ENCODE peak calls at places on chromosomes 3 and 15, in four cellular contexts. One of them, this sample, is unnamed.

GRCh38 chr3:12579919-12580318 is 23.0 kb downstream of the MKRN2 start:
- DNase-seq in GM23248: peak; percentile 70
- DNase-seq in tibial artery: no peak
- DNase-seq in left lung: no peak
- DNase-seq in this sample: no peak

GRCh38 chr3:127777332-127777731 is 45.0 kb downstream of the MGLL start:
- DNase-seq in GM23248: no peak
- DNase-seq in tibial artery: no peak
- DNase-seq in left lung: no peak
- DNase-seq in this sample: no peak

GRCh38 chr15:95132774-95133173 is 901.4 kb downstream of the MCTP2 start:
- DNase-seq in GM23248: peak; percentile 85
- DNase-seq in tibial artery: no peak
- DNase-seq in left lung: no peak
- DNase-seq in this sample: no peak

GRCh38 chr3:197309528-197310361 is 11.3 kb upstream of the DLG1 start:
- DNase-seq in GM23248: peak; percentile 93
- DNase-seq in tibial artery: no peak
- DNase-seq in left lung: no peak
- DNase-seq in this sample: no peak

GRCh38 chr3:177538743-177539730 is 341.8 kb upstream of the TBL1XR1 start:
- DNase-seq in GM23248: no peak
- DNase-seq in tibial artery: no peak
- DNase-seq in left lung: no peak
- DNase-seq in this sample: no peak

GRCh38 chr15:43253431-43254403 is 13.0 kb downstream of the TGM5 start:
- DNase-seq in GM23248: peak; percentile 39
- DNase-seq in tibial artery: no peak
- DNase-seq in left lung: peak; percentile 38
- DNase-seq in this sample: peak; percentile 30

GRCh38 chr3:120449701-120450216 is 1.0 kb downstream of the FSTL1 start:
- DNase-seq in GM23248: peak; percentile 87
- DNase-seq in tibial artery: no peak
- DNase-seq in left lung: no peak
- DNase-seq in this sample: peak; percentile 25

GRCh38 chr3:187352581-187353575 is 15.3 kb upstream of the RTP4 start:
- DNase-seq in GM23248: peak; percentile 10
- DNase-seq in tibial artery: no peak
- DNase-seq in left lung: no peak
- DNase-seq in this sample: no peak

GRCh38 chr3:134641671-134642300 is 9.0 kb downstream of the KY start:
- DNase-seq in GM23248: no peak
- DNase-seq in tibial artery: no peak
- DNase-seq in left lung: no peak
- DNase-seq in this sample: no peak

GRCh38 chr15:89333011-89333860 is 1.4 kb downstream of the POLG start:
- DNase-seq in GM23248: no peak
- DNase-seq in tibial artery: peak; percentile 63
- DNase-seq in left lung: no peak
- DNase-seq in this sample: no peak

GRCh38 chr3:102179321-102180290 is 255.2 kb upstream of the ZPLD1 start:
- DNase-seq in GM23248: peak; percentile 46
- DNase-seq in tibial artery: no peak
- DNase-seq in left lung: no peak
- DNase-seq in this sample: no peak

GRCh38 chr3:12891985-12892839 is 50.8 kb upstream of the RPL32 start:
- DNase-seq in GM23248: peak; percentile 81
- DNase-seq in tibial artery: no peak
- DNase-seq in left lung: no peak
- DNase-seq in this sample: peak; percentile 46

GRCh38 chr3:132597660-132598059 is 590 bp downstream of the ACKR4 start:
- DNase-seq in GM23248: no peak
- DNase-seq in tibial artery: no peak
- DNase-seq in left lung: no peak
- DNase-seq in this sample: no peak

GRCh38 chr3:126156468-126156867 is 23.9 kb downstream of the ALDH1L1 start:
- DNase-seq in GM23248: no peak
- DNase-seq in tibial artery: no peak
- DNase-seq in left lung: no peak
- DNase-seq in this sample: no peak

GRCh38 chr3:115186351-115187148 is 39.5 kb upstream of the ZBTB20 start:
- DNase-seq in GM23248: no peak
- DNase-seq in tibial artery: no peak
- DNase-seq in left lung: no peak
- DNase-seq in this sample: no peak

GRCh38 chr3:100093826-100094225 is 20.5 kb downstream of the FILIP1L start:
- DNase-seq in GM23248: peak; percentile 41
- DNase-seq in tibial artery: no peak
- DNase-seq in left lung: no peak
- DNase-seq in this sample: no peak

GRCh38 chr3:20405731-20406130 is 219.7 kb upstream of the SGO1 start:
- DNase-seq in GM23248: peak; percentile 78
- DNase-seq in tibial artery: no peak
- DNase-seq in left lung: no peak
- DNase-seq in this sample: no peak

GRCh38 chr15:86630946-86631345 is 551.3 kb downstream of the AGBL1 start:
- DNase-seq in GM23248: no peak
- DNase-seq in tibial artery: no peak
- DNase-seq in left lung: no peak
- DNase-seq in this sample: no peak

GRCh38 chr15:84880007-84880406 is 4.5 kb upstream of the SLC28A1 start:
- DNase-seq in GM23248: no peak
- DNase-seq in tibial artery: no peak
- DNase-seq in left lung: no peak
- DNase-seq in this sample: no peak

DNA sequence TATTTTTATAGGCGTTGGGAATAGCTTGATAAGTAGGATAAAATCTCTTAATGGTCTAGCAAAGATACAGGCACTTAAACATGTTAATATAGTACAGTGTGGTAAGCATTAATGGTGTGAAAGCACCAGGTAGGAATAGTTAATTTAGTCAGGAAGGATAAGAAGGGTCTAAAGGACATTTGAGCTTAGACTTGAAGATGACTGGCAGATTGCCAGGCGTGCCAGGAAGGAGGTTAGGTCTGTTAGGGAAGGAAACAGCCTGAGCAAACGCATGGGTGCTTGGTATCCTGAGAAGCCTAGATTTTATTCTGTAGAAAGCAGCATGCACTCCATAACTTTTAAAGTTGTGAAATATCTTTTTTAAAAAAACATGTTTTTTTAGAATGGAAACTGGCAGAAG is 17.7 kb downstream of the SEC62 start:
- DNase-seq in GM23248: no peak
- DNase-seq in tibial artery: no peak
- DNase-seq in left lung: no peak
- DNase-seq in this sample: no peak
- H3K36me3 ChIP-seq in GM23248: peaks cover 86% of the 10 kb centered on the region
- H3K36me3 ChIP-seq in tibial artery: peaks cover 89% of the 10 kb centered on the region
- H3K36me3 ChIP-seq in left lung: no peaks in the 10 kb centered on the region
- H3K36me3 ChIP-seq in this sample: peaks cover 5% of the 10 kb centered on the region

DNA sequence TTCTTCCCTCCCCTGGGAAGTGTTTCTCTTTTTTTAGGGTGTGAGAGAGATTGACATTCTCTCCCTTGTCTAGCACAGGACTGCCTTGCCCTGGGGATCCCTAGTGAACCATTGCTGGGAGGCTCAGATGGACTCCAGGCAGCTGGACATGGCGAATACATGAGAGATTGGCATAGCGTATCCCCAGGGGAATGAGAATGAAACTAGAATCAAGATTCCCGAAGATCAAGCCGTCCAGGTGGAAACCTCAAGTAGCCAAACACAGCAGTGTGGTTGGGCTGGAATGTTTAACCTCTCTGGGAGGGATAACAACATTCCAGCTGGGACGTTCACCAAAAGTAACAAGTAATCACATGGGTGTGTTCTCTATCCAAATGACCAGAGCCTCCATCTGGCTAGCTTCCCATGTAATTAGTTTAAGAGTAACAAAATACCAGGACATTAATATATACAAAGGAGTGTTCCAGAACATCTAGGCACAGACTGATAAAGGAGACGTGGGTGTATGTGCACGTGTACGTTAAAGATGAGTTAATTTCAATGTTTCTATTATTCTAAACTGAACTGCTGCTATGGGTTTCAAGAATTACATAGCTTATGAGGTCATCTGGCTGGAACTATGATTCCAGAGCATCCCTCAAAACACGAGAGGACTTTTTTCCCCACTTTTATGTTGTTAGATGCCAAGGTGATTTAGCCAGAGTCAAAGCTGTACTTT is 118.5 kb upstream of the NR2E3 start:
- DNase-seq in GM23248: peak; percentile 84
- DNase-seq in tibial artery: no peak
- DNase-seq in left lung: no peak
- DNase-seq in this sample: peak; percentile 8
- H3K4me3 ChIP-seq in GM23248: peak overlapping the region; percentile 49
- H3K4me3 ChIP-seq in tibial artery: peak overlapping the region; percentile 23
- H3K4me3 ChIP-seq in left lung: no peak overlapping the region
- H3K4me3 ChIP-seq in this sample: no peak overlapping the region

DNA sequence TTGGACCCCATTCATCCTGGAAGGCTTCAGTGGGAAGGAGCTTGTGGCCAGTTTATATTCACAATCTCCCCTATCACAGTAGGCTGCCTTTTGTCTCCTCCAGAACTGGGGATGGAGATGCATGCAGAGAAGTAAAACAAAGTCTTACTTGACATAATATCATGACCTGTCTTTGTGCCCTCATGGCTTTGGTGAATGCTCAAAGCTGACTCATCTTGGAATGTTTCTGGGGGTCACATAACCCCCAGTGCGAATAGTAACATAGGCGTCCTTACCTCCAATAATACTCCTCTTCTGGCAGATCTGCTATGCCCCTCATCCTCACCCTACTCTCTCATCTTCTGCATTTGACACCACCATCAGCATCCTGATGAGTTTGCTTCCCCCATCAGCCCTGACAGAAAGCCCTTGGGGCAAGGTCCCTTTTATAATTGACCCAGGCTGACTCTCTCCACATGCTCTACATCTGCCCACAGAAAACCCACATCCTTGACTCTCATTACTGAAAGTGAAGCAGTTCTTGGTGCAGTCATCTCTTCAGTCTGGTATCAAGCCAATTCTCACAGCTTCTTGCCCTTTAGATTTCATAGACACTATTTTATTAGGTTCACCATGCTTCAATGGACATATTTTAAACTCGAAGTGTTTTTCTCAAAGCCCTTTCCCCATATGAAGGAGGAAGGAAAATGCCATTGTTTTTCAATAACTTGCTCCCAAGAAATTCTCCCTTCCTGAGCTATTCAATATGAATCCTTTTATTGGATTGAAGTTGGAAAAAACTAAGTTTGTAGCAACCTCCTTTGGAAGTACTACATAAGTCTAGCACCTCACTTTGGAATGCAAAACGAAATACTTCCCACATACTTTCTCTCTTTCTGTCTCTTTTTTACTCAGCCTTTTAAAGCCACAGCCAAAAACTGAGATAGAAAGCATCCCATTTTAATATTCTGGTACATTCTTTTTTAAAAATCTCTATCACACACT is 36.6 kb downstream of the OSTN start:
- DNase-seq in GM23248: peak; percentile 73
- DNase-seq in tibial artery: no peak
- DNase-seq in left lung: no peak
- DNase-seq in this sample: no peak
- H3K27ac ChIP-seq in GM23248: peak overlapping the region; percentile 68
- H3K27ac ChIP-seq in tibial artery: peak overlapping the region; percentile 28
- H3K27ac ChIP-seq in left lung: no peak overlapping the region
- H3K27ac ChIP-seq in this sample: no peak overlapping the region

GRCh38 chr15:92443381-92443780 is 49.7 kb downstream of the ST8SIA2 start:
- DNase-seq in GM23248: no peak
- DNase-seq in tibial artery: no peak
- DNase-seq in left lung: no peak
- DNase-seq in this sample: no peak
- H3K36me3 ChIP-seq in GM23248: no peaks in the 10 kb centered on the region
- H3K36me3 ChIP-seq in tibial artery: no peaks in the 10 kb centered on the region
- H3K36me3 ChIP-seq in left lung: no peaks in the 10 kb centered on the region
- H3K36me3 ChIP-seq in this sample: no peaks in the 10 kb centered on the region

DNA sequence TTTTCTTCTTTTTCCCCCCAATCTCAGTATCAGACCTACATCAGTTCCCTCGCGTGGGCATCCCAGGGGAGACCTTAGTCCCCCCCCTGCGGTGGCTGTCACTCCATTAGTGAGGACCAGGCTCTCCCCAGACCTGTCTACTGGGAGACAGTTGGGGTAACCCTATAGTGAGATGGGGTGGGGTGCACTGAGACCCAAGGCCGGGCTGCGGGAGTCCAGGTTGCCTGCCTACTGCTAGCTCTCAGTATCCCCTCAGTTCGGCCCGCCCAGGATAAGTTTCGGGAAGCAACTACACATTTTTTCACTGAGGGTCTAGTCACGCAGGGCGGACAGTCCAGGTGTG is 671 bp upstream of the DCUN1D1 start:
- DNase-seq in GM23248: no peak
- DNase-seq in tibial artery: no peak
- DNase-seq in left lung: no peak
- DNase-seq in this sample: no peak
- H3K4me3 ChIP-seq in GM23248: peak overlapping the region; percentile 93
- H3K4me3 ChIP-seq in tibial artery: peak overlapping the region; percentile 100
- H3K4me3 ChIP-seq in left lung: peak overlapping the region; percentile 83
- H3K4me3 ChIP-seq in this sample: peak overlapping the region; percentile 81

GRCh38 chr3:122562923-122563716 is 980 bp downstream of the PARP9 start:
- DNase-seq in GM23248: peak; percentile 22
- DNase-seq in tibial artery: no peak
- DNase-seq in left lung: no peak
- DNase-seq in this sample: no peak
- H3K27ac ChIP-seq in GM23248: peak overlapping the region; percentile 72
- H3K27ac ChIP-seq in tibial artery: peak overlapping the region; percentile 90
- H3K27ac ChIP-seq in left lung: peak overlapping the region; percentile 98
- H3K27ac ChIP-seq in this sample: peak overlapping the region; percentile 85

GRCh38 chr3:141399979-141400971 is 32.0 kb downstream of the ZBTB38 start:
- DNase-seq in GM23248: peak; percentile 57
- DNase-seq in tibial artery: no peak
- DNase-seq in left lung: no peak
- DNase-seq in this sample: no peak

GRCh38 chr3:141401584-141402475 is 33.5 kb downstream of the ZBTB38 start:
- DNase-seq in GM23248: peak; percentile 73
- DNase-seq in tibial artery: peak; percentile 75
- DNase-seq in left lung: peak; percentile 56
- DNase-seq in this sample: peak; percentile 37

GRCh38 chr3:141402476-141403171 is 34.3 kb downstream of the ZBTB38 start:
- DNase-seq in GM23248: peak; percentile 81
- DNase-seq in tibial artery: peak; percentile 89
- DNase-seq in left lung: peak; percentile 67
- DNase-seq in this sample: peak; percentile 71

GRCh38 chr3:141399200-141399599 is 30.9 kb downstream of the ZBTB38 start:
- DNase-seq in GM23248: no peak
- DNase-seq in tibial artery: no peak
- DNase-seq in left lung: no peak
- DNase-seq in this sample: no peak

GRCh38 chr3:141401095-141401494 is 32.8 kb downstream of the ZBTB38 start:
- DNase-seq in GM23248: no peak
- DNase-seq in tibial artery: no peak
- DNase-seq in left lung: no peak
- DNase-seq in this sample: no peak
- H3K36me3 ChIP-seq in GM23248: peaks cover 36% of the 10 kb centered on the region
- H3K36me3 ChIP-seq in tibial artery: peaks cover 40% of the 10 kb centered on the region
- H3K36me3 ChIP-seq in left lung: no peaks in the 10 kb centered on the region
- H3K36me3 ChIP-seq in this sample: peaks cover 32% of the 10 kb centered on the region

This sample was measured in gastrocnemius medialis.